ENCODE peak calls at places on chromosome 13, in nine cellular contexts. A is CD8-positive, alpha-beta memory T cell; U is amniotic stem cell; G is IMR-90; L is GM13976; I is endothelial cell; Z is head of caudate nucleus; W is stimulated activated CD4-positive, alpha-beta T cell treated with anti-CD3 and anti-CD28 coated beads, Interleukin-1b, Interleukin-23, amount 100 ng/mL, for 1 hour; Q is HEK293T. V is an unnamed sample.

GRCh38 chr13:97879646-97880297 is 73.7 kb upstream of the IPO5 start:
- DNase-seq in A (no peak), U (peak; percentile 55), G (peak; percentile 91), L (no peak), I (no peak), Z (no peak), W (no peak), Q (no peak), V (no peak)

GRCh38 chr13:85148009-85148408 is 651.2 kb downstream of the SLITRK6 start:
- DNase-seq in A (no peak), U (no peak), G (no peak), L (no peak), I (no peak), Z (no peak), W (no peak), Q (peak; percentile 27), V (no peak)

GRCh38 chr13:52414963-52415362 is 9.0 kb upstream of the THSD1 start:
- DNase-seq in A (no peak), U (no peak), G (peak; percentile 69), L (no peak), I (no peak), Z (no peak), W (no peak), Q (no peak), V (no peak)

GRCh38 chr13:42875448-42876269 is 94.3 kb downstream of the FAM216B start:
- DNase-seq in A (no peak), U (no peak), G (peak; percentile 54), L (no peak), I (peak; percentile 25), Z (no peak), W (no peak), Q (peak; percentile 35), V (peak; percentile 6)

GRCh38 chr13:27920677-27921420 is 1.0 kb downstream of the PDX1 start:
- DNase-seq in A (no peak), U (no peak), G (peak; percentile 6), L (peak; percentile 58), I (peak; percentile 53), Z (no peak), W (no peak), Q (no peak), V (peak; percentile 46)

GRCh38 chr13:45931211-45931610 is 79.7 kb upstream of the SIAH3 start:
- DNase-seq in A (no peak), U (no peak), G (no peak), L (no peak), I (no peak), Z (no peak), W (no peak), Q (no peak), V (no peak)

GRCh38 chr13:113192902-113193301 is 15.6 kb downstream of the PCID2 start:
- DNase-seq in A (no peak), U (no peak), G (peak; percentile 88), L (no peak), I (no peak), Z (no peak), W (no peak), Q (no peak), V (no peak)

GRCh38 chr13:23741879-23742510 is 147.2 kb downstream of the MIPEP start:
- DNase-seq in A (no peak), U (no peak), G (no peak), L (no peak), I (peak; percentile 64), Z (no peak), W (no peak), Q (peak; percentile 49), V (no peak)

GRCh38 chr13:49956131-49956530 is 20.0 kb upstream of the SPRYD7 start:
- DNase-seq in A (no peak), U (no peak), G (no peak), L (no peak), I (no peak), Z (no peak), W (no peak), Q (no peak), V (no peak)

GRCh38 chr13:44117351-44117750 is 237.6 kb downstream of the LACC1 start:
- DNase-seq in A (no peak), U (no peak), G (peak; percentile 48), L (peak; percentile 8), I (no peak), Z (no peak), W (no peak), Q (no peak), V (no peak)

GRCh38 chr13:41622545-41623429 is 165.4 kb downstream of the RGCC start:
- DNase-seq in A (no peak), U (no peak), G (peak; percentile 59), L (no peak), I (no peak), Z (no peak), W (no peak), Q (no peak), V (no peak)

GRCh38 chr13:43355774-43356173 is 332.4 kb downstream of the DNAJC15 start:
- DNase-seq in A (no peak), U (no peak), G (no peak), L (no peak), I (no peak), Z (no peak), W (no peak), Q (no peak), V (no peak)

GRCh38 chr13:97223711-97224461 is 1.8 kb downstream of the MBNL2 start:
- DNase-seq in A (no peak), U (peak; percentile 78), G (peak; percentile 96), L (no peak), I (no peak), Z (no peak), W (no peak), Q (peak; percentile 25), V (no peak)

GRCh38 chr13:23159205-23159586 is 21.6 kb upstream of the SGCG start:
- DNase-seq in A (no peak), U (no peak), G (peak; percentile 13), L (peak; percentile 55), I (peak; percentile 74), Z (no peak), W (no peak), Q (peak; percentile 41), V (peak; percentile 58)

GRCh38 chr13:45472171-45472705 is 7.5 kb downstream of the COG3 start:
- DNase-seq in A (no peak), U (no peak), G (peak; percentile 20), L (no peak), I (no peak), Z (no peak), W (no peak), Q (no peak), V (no peak)

GRCh38 chr13:113928701-113929627 is 44.9 kb downstream of the C13orf46 start:
- DNase-seq in A (no peak), U (peak; percentile 44), G (peak; percentile 69), L (no peak), I (no peak), Z (no peak), W (no peak), Q (no peak), V (no peak)

GRCh38 chr13:63110431-63110830 is 1694.8 kb upstream of the PCDH20 start:
- DNase-seq in A (no peak), U (no peak), G (peak; percentile 43), L (no peak), I (no peak), Z (no peak), W (no peak), Q (no peak), V (no peak)

GRCh38 chr13:112768795-112769411 is 79.1 kb downstream of the ATP11A start:
- DNase-seq in A (peak; percentile 43), U (no peak), G (no peak), L (no peak), I (no peak), Z (no peak), W (no peak), Q (no peak), V (no peak)

GRCh38 chr13:93559718-93560117 is 333.1 kb downstream of the GPC6 start:
- DNase-seq in A (no peak), U (no peak), G (peak; percentile 84), L (no peak), I (no peak), Z (no peak), W (no peak), Q (no peak), V (no peak)

GRCh38 chr13:91313103-91313502 is 34.4 kb upstream of the MIR17HG start:
- DNase-seq in A (no peak), U (no peak), G (peak; percentile 1), L (no peak), I (peak; percentile 20), Z (no peak), W (no peak), Q (peak; percentile 64), V (peak; percentile 17)

GRCh38 chr13:47708386-47708785 is 292.7 kb downstream of the SUCLA2 start:
- DNase-seq in A (no peak), U (no peak), G (peak; percentile 49), L (no peak), I (no peak), Z (no peak), W (no peak), Q (no peak), V (no peak)

GRCh38 chr13:63855457-63856118 is 2439.9 kb upstream of the PCDH20 start:
- DNase-seq in A (no peak), U (no peak), G (peak; percentile 52), L (no peak), I (no peak), Z (no peak), W (no peak), Q (no peak), V (no peak)

GRCh38 chr13:113400621-113401451 is 36.9 kb upstream of the GRTP1 start:
- DNase-seq in A (no peak), U (no peak), G (no peak), L (no peak), I (no peak), Z (no peak), W (no peak), Q (no peak), V (no peak)

GRCh38 chr13:26518433-26519084 is 38.9 kb upstream of the WASF3 start:
- DNase-seq in A (no peak), U (no peak), G (no peak), L (no peak), I (no peak), Z (no peak), W (no peak), Q (no peak), V (no peak)

GRCh38 chr13:93549326-93549855 is 322.8 kb downstream of the GPC6 start:
- DNase-seq in A (no peak), U (no peak), G (no peak), L (no peak), I (no peak), Z (no peak), W (no peak), Q (no peak), V (no peak)

GRCh38 chr13:38283346-38283745 is 66.3 kb upstream of the UFM1 start:
- DNase-seq in A (no peak), U (no peak), G (no peak), L (no peak), I (no peak), Z (no peak), W (no peak), Q (no peak), V (no peak)

GRCh38 chr13:36211567-36211966 is 2.8 kb downstream of the SOHLH2 start:
- DNase-seq in A (no peak), U (no peak), G (no peak), L (no peak), I (no peak), Z (no peak), W (no peak), Q (no peak), V (no peak)

GRCh38 chr13:51803018-51803417 is 945 bp downstream of the DHRS12 start:
- DNase-seq in A (no peak), U (no peak), G (no peak), L (no peak), I (no peak), Z (no peak), W (no peak), Q (no peak), V (no peak)

GRCh38 chr13:101449971-101450748 is 2.3 kb upstream of the ITGBL1 start:
- DNase-seq in A (no peak), U (peak; percentile 56), G (peak; percentile 93), L (no peak), I (no peak), Z (peak; percentile 55), W (no peak), Q (no peak), V (no peak)

GRCh38 chr13:113187905-113188595 is 20.4 kb downstream of the PCID2 start:
- DNase-seq in A (no peak), U (no peak), G (peak; percentile 33), L (no peak), I (no peak), Z (no peak), W (no peak), Q (no peak), V (no peak)

V was measured in GM20000.